ENCODE peak calls at places on chromosomes 16 and 17, in eight cellular contexts. One of them, this sample, is unnamed.

GRCh38 chr17:63203652-63204051 is 237.6 kb downstream of the TANC2 start:
- DNase-seq in pancreas: no peak
- DNase-seq in lower lobe of right lung: no peak
- DNase-seq in body of pancreas: no peak
- DNase-seq in tibial nerve: no peak
- DNase-seq in sigmoid colon: no peak
- DNase-seq in lung: no peak
- DNase-seq in fibroblast of lung: no peak
- DNase-seq in this sample: no peak

GRCh38 chr17:44083250-44083849 is 12.8 kb downstream of the G6PC3 start:
- DNase-seq in lung: no peak
- DNase-seq in sigmoid colon: no peak
- DNase-seq in lower lobe of right lung: no peak
- DNase-seq in body of pancreas: no peak
- DNase-seq in pancreas: no peak
- DNase-seq in tibial nerve: no peak
- DNase-seq in fibroblast of lung: no peak
- DNase-seq in this sample: no peak

GRCh38 chr16:68704232-68704867 is 32.7 kb upstream of the CDH1 start:
- DNase-seq in pancreas: peak; percentile 91
- DNase-seq in lung: peak; percentile 88
- DNase-seq in tibial nerve: peak; percentile 39
- DNase-seq in lower lobe of right lung: peak; percentile 85
- DNase-seq in sigmoid colon: no peak
- DNase-seq in fibroblast of lung: peak; percentile 59
- DNase-seq in body of pancreas: peak; percentile 94
- DNase-seq in this sample: peak; percentile 44

GRCh38 chr16:1674751-1675664 is 3.1 kb upstream of the JPT2 start:
- DNase-seq in sigmoid colon: no peak
- DNase-seq in fibroblast of lung: peak; percentile 87
- DNase-seq in pancreas: no peak
- DNase-seq in lung: no peak
- DNase-seq in lower lobe of right lung: no peak
- DNase-seq in tibial nerve: no peak
- DNase-seq in body of pancreas: no peak
- DNase-seq in this sample: no peak

GRCh38 chr16:3612510-3613466 is 1.4 kb upstream of the SLX4 start:
- DNase-seq in pancreas: no peak
- DNase-seq in tibial nerve: no peak
- DNase-seq in body of pancreas: no peak
- DNase-seq in fibroblast of lung: no peak
- DNase-seq in lung: no peak
- DNase-seq in lower lobe of right lung: no peak
- DNase-seq in sigmoid colon: no peak
- DNase-seq in this sample: no peak

GRCh38 chr17:42617956-42618431 is 8.5 kb downstream of the TUBG1 start:
- DNase-seq in sigmoid colon: no peak
- DNase-seq in lower lobe of right lung: no peak
- DNase-seq in body of pancreas: peak; percentile 32
- DNase-seq in fibroblast of lung: no peak
- DNase-seq in pancreas: peak; percentile 50
- DNase-seq in tibial nerve: no peak
- DNase-seq in lung: no peak
- DNase-seq in this sample: no peak

GRCh38 chr17:69597898-69598692 is 183.6 kb downstream of the MAP2K6 start:
- DNase-seq in lung: no peak
- DNase-seq in pancreas: no peak
- DNase-seq in body of pancreas: no peak
- DNase-seq in lower lobe of right lung: no peak
- DNase-seq in fibroblast of lung: peak; percentile 77
- DNase-seq in tibial nerve: no peak
- DNase-seq in sigmoid colon: no peak
- DNase-seq in this sample: no peak

GRCh38 chr16:89052824-89053724 is 40.6 kb upstream of the ACSF3 start:
- DNase-seq in sigmoid colon: no peak
- DNase-seq in fibroblast of lung: peak; percentile 52
- DNase-seq in pancreas: peak; percentile 16
- DNase-seq in tibial nerve: no peak
- DNase-seq in body of pancreas: no peak
- DNase-seq in lower lobe of right lung: no peak
- DNase-seq in lung: no peak
- DNase-seq in this sample: peak; percentile 12

GRCh38 chr17:74527756-74528155 is 3.5 kb downstream of the CD300LB start:
- DNase-seq in tibial nerve: no peak
- DNase-seq in pancreas: no peak
- DNase-seq in sigmoid colon: peak; percentile 25
- DNase-seq in lung: no peak
- DNase-seq in lower lobe of right lung: no peak
- DNase-seq in body of pancreas: no peak
- DNase-seq in fibroblast of lung: no peak
- DNase-seq in this sample: no peak

GRCh38 chr17:44002141-44002848 is 2.1 kb upstream of the NAGS start:
- DNase-seq in tibial nerve: no peak
- DNase-seq in body of pancreas: no peak
- DNase-seq in pancreas: no peak
- DNase-seq in sigmoid colon: no peak
- DNase-seq in fibroblast of lung: peak; percentile 54
- DNase-seq in lung: no peak
- DNase-seq in lower lobe of right lung: no peak
- DNase-seq in this sample: no peak

GRCh38 chr17:57534863-57535651 is 210.0 kb downstream of the CCDC182 start:
- DNase-seq in lung: no peak
- DNase-seq in sigmoid colon: no peak
- DNase-seq in body of pancreas: no peak
- DNase-seq in lower lobe of right lung: no peak
- DNase-seq in fibroblast of lung: no peak
- DNase-seq in tibial nerve: no peak
- DNase-seq in pancreas: no peak
- DNase-seq in this sample: no peak

GRCh38 chr17:1873418-1873817 is 43.6 kb downstream of the RPA1 start:
- DNase-seq in lower lobe of right lung: no peak
- DNase-seq in body of pancreas: no peak
- DNase-seq in lung: no peak
- DNase-seq in tibial nerve: no peak
- DNase-seq in pancreas: no peak
- DNase-seq in fibroblast of lung: no peak
- DNase-seq in sigmoid colon: no peak
- DNase-seq in this sample: no peak

GRCh38 chr17:77403854-77404253 is 263.1 kb downstream of the SEC14L1 start:
- DNase-seq in body of pancreas: no peak
- DNase-seq in lower lobe of right lung: no peak
- DNase-seq in lung: no peak
- DNase-seq in sigmoid colon: no peak
- DNase-seq in tibial nerve: no peak
- DNase-seq in fibroblast of lung: no peak
- DNase-seq in pancreas: no peak
- DNase-seq in this sample: no peak

GRCh38 chr16:29808219-29808900 is 2.0 kb downstream of the MAZ start:
- DNase-seq in body of pancreas: no peak
- DNase-seq in sigmoid colon: no peak
- DNase-seq in tibial nerve: no peak
- DNase-seq in fibroblast of lung: no peak
- DNase-seq in lower lobe of right lung: no peak
- DNase-seq in pancreas: peak; percentile 61
- DNase-seq in lung: no peak
- DNase-seq in this sample: no peak

GRCh38 chr17:53630115-53630514 is 192.6 kb upstream of the KIF2B start:
- DNase-seq in pancreas: no peak
- DNase-seq in sigmoid colon: no peak
- DNase-seq in tibial nerve: no peak
- DNase-seq in fibroblast of lung: no peak
- DNase-seq in body of pancreas: no peak
- DNase-seq in lung: no peak
- DNase-seq in lower lobe of right lung: no peak
- DNase-seq in this sample: no peak

GRCh38 chr16:85505794-85506339 is 107.3 kb upstream of the GSE1 start:
- DNase-seq in body of pancreas: no peak
- DNase-seq in pancreas: no peak
- DNase-seq in tibial nerve: no peak
- DNase-seq in sigmoid colon: no peak
- DNase-seq in lung: no peak
- DNase-seq in fibroblast of lung: no peak
- DNase-seq in lower lobe of right lung: no peak
- DNase-seq in this sample: no peak
- H3K27ac ChIP-seq in body of pancreas: no peak overlapping the region
- H3K27ac ChIP-seq in pancreas: no peak overlapping the region
- H3K27ac ChIP-seq in tibial nerve: no peak overlapping the region
- H3K27ac ChIP-seq in sigmoid colon: no peak overlapping the region
- H3K27ac ChIP-seq in lung: no peak overlapping the region
- H3K27ac ChIP-seq in fibroblast of lung: no peak overlapping the region
- H3K27ac ChIP-seq in lower lobe of right lung: no peak overlapping the region
- H3K27ac ChIP-seq in this sample: no peak overlapping the region

GRCh38 chr17:58541249-58541648 is 26.8 kb upstream of the MTMR4 start:
- DNase-seq in lower lobe of right lung: no peak
- DNase-seq in sigmoid colon: no peak
- DNase-seq in body of pancreas: no peak
- DNase-seq in fibroblast of lung: no peak
- DNase-seq in lung: no peak
- DNase-seq in tibial nerve: no peak
- DNase-seq in pancreas: no peak
- DNase-seq in this sample: no peak
- TF ChIP-seq CTCF in lower lobe of right lung: peak; percentile 14
- TF ChIP-seq CTCF in sigmoid colon: no peak
- TF ChIP-seq CTCF in body of pancreas: no peak
- TF ChIP-seq CTCF in fibroblast of lung: peak; percentile 19
- TF ChIP-seq CTCF in lung: no peak
- TF ChIP-seq CTCF in tibial nerve: no peak
- TF ChIP-seq CTCF in pancreas: no peak
- TF ChIP-seq CTCF in this sample: peak; percentile 21

GRCh38 chr17:29728490-29728889 is 105.8 kb upstream of the CORO6 start:
- DNase-seq in fibroblast of lung: no peak
- DNase-seq in sigmoid colon: no peak
- DNase-seq in lower lobe of right lung: no peak
- DNase-seq in body of pancreas: no peak
- DNase-seq in lung: no peak
- DNase-seq in tibial nerve: no peak
- DNase-seq in pancreas: no peak
- DNase-seq in this sample: no peak
- H3K4me1 ChIP-seq in fibroblast of lung: peaks cover 10% of the 10 kb centered on the region
- H3K4me1 ChIP-seq in sigmoid colon: no peaks in the 10 kb centered on the region
- H3K4me1 ChIP-seq in lower lobe of right lung: peaks cover 45% of the 10 kb centered on the region
- H3K4me1 ChIP-seq in body of pancreas: no peaks in the 10 kb centered on the region
- H3K4me1 ChIP-seq in lung: peaks cover 24% of the 10 kb centered on the region
- H3K4me1 ChIP-seq in tibial nerve: no peaks in the 10 kb centered on the region
- H3K4me1 ChIP-seq in pancreas: peaks cover 5% of the 10 kb centered on the region
- H3K4me1 ChIP-seq in this sample: peaks cover 61% of the 10 kb centered on the region

GRCh38 chr16:5056347-5056746 is 9.4 kb downstream of the C16orf89 start:
- DNase-seq in lower lobe of right lung: no peak
- DNase-seq in sigmoid colon: no peak
- DNase-seq in fibroblast of lung: no peak
- DNase-seq in lung: no peak
- DNase-seq in body of pancreas: no peak
- DNase-seq in pancreas: no peak
- DNase-seq in tibial nerve: no peak
- DNase-seq in this sample: no peak

GRCh38 chr16:5059386-5060072 is 6.2 kb downstream of the C16orf89 start:
- DNase-seq in pancreas: no peak
- DNase-seq in fibroblast of lung: no peak
- DNase-seq in body of pancreas: no peak
- DNase-seq in lower lobe of right lung: no peak
- DNase-seq in sigmoid colon: peak; percentile 46
- DNase-seq in lung: no peak
- DNase-seq in tibial nerve: no peak
- DNase-seq in this sample: no peak

GRCh38 chr16:5058476-5058875 is 7.3 kb downstream of the C16orf89 start:
- DNase-seq in pancreas: no peak
- DNase-seq in fibroblast of lung: peak; percentile 10
- DNase-seq in tibial nerve: no peak
- DNase-seq in lung: no peak
- DNase-seq in lower lobe of right lung: no peak
- DNase-seq in body of pancreas: no peak
- DNase-seq in sigmoid colon: no peak
- DNase-seq in this sample: no peak

GRCh38 chr16:5060073-5060641 is 5.6 kb downstream of the C16orf89 start:
- DNase-seq in pancreas: no peak
- DNase-seq in sigmoid colon: peak; percentile 51
- DNase-seq in body of pancreas: no peak
- DNase-seq in tibial nerve: no peak
- DNase-seq in fibroblast of lung: no peak
- DNase-seq in lung: no peak
- DNase-seq in lower lobe of right lung: no peak
- DNase-seq in this sample: no peak

DNA sequence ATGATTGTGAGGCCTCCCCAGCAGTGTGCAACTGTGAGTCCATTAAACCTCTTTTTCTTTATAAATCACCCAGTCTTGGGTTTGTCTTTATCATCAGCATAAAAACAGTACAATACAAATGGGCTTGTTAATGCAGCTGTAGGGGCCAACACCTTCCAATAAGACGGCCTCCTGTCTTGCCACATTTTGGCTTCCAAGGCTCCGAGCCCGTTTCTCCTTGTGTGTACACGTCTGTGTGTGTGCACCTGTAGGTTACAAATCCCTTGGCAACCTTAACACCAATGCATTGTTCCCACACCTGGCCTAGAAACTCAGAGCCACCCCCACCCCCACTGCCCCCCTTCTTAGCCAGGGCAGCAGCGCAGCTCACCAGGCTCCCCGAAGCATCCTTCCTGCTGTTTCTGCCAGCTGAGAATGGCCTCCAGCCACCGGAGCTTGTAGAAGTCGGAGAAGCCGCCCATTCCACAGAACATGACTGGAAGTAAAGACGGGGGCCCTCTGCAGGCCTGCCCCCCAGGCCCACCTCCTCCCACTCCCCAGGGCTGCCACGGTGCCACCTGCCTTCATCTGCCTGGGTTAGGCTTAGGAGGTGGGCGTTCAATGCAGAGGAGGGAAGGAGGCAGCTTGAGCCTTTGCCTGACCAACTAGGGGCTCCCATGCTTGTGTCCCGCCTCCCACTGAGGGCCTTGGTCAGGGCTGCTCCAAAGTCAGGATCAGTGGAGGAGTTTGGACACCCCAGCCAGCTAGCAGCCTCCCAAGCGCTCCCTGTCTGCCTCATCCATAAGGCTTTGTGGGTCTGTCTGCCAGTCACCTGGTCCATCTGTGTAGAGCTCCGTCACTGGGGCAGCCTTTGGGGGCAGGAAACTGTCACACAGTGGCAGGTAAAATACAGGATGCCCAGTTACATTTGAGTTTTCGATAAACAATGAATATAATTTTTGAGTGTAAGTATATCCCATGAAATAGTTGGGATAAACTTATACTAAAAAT is 10.6 kb downstream of the C16orf89 start:
- DNase-seq in tibial nerve: no peak
- DNase-seq in lung: no peak
- DNase-seq in lower lobe of right lung: peak; percentile 3
- DNase-seq in body of pancreas: no peak
- DNase-seq in pancreas: no peak
- DNase-seq in sigmoid colon: no peak
- DNase-seq in fibroblast of lung: no peak
- DNase-seq in this sample: no peak
- H3K27ac ChIP-seq in tibial nerve: no peak overlapping the region
- H3K27ac ChIP-seq in lung: no peak overlapping the region
- H3K27ac ChIP-seq in lower lobe of right lung: no peak overlapping the region
- H3K27ac ChIP-seq in body of pancreas: no peak overlapping the region
- H3K27ac ChIP-seq in pancreas: no peak overlapping the region
- H3K27ac ChIP-seq in sigmoid colon: no peak overlapping the region
- H3K27ac ChIP-seq in fibroblast of lung: no peak overlapping the region
- H3K27ac ChIP-seq in this sample: no peak overlapping the region

DNA sequence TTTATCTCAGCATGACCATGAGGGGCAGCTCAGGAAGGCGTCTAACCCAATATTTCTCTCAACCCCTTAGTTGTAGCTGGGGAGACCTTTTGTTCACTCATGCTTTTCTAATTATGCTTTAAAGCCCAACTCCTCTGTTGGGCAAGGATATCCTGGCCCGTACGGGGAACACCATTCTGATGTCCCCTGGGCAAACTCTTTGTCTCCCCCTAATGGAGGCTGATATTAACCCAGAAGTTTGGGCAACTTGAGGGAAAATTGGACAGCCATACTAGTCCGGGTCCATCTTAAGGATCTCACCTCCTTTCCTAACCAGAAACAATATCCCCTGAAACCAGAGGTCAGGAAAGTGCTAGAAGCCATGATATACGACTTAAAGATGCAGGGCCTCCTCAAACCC is 143.7 kb upstream of the COX10 start:
- DNase-seq in lung: no peak
- DNase-seq in sigmoid colon: no peak
- DNase-seq in body of pancreas: no peak
- DNase-seq in pancreas: no peak
- DNase-seq in fibroblast of lung: no peak
- DNase-seq in lower lobe of right lung: no peak
- DNase-seq in tibial nerve: no peak
- DNase-seq in this sample: no peak
- TF ChIP-seq CTCF in lung: no peak
- TF ChIP-seq CTCF in sigmoid colon: no peak
- TF ChIP-seq CTCF in body of pancreas: no peak
- TF ChIP-seq CTCF in pancreas: no peak
- TF ChIP-seq CTCF in fibroblast of lung: peak; percentile 5
- TF ChIP-seq CTCF in lower lobe of right lung: no peak
- TF ChIP-seq CTCF in tibial nerve: no peak
- TF ChIP-seq CTCF in this sample: no peak